ENCODE peak calls at places on chromosomes 3 and 15, in ten cellular contexts. I, A, J, Z, G, X, E, H, N and W are unnamed samples.

GRCh38 chr3:172658344-172659245 is 52.3 kb downstream of the NCEH1 start:
- DNase-seq in G (no peak), N (no peak), A (no peak), I (peak; percentile 73), H (no peak), J (no peak), E (no peak), X (peak; percentile 79), Z (no peak), W (no peak)

GRCh38 chr15:88467935-88468528 is 524 bp downstream of the MRPS11 start:
- DNase-seq in H (no peak), I (no peak), J (no peak), E (no peak), Z (no peak), X (no peak), N (no peak), G (peak; percentile 40), A (no peak), W (no peak)

GRCh38 chr15:42832577-42832976 is 88.0 kb downstream of the TTBK2 start:
- DNase-seq in X (no peak), J (no peak), H (no peak), G (no peak), I (peak; percentile 96), N (no peak), Z (no peak), E (no peak), A (no peak), W (no peak)

GRCh38 chr15:31344266-31344665 is 17.6 kb downstream of the KLF13 start:
- DNase-seq in H (no peak), J (no peak), G (no peak), A (peak; percentile 37), Z (no peak), X (no peak), I (no peak), N (no peak), E (no peak), W (no peak)

GRCh38 chr15:65884511-65884910 is 15.2 kb downstream of the RAB11A start:
- DNase-seq in Z (no peak), E (no peak), H (no peak), A (no peak), X (no peak), N (no peak), G (no peak), J (no peak), I (no peak), W (no peak)

GRCh38 chr3:66406186-66406585 is 94.6 kb downstream of the LRIG1 start:
- DNase-seq in N (no peak), I (no peak), E (no peak), G (no peak), H (peak; percentile 87), Z (no peak), J (no peak), X (no peak), A (no peak), W (peak; percentile 73)

GRCh38 chr3:63762180-63762579 is 56.9 kb upstream of the C3orf49 start:
- DNase-seq in E (no peak), H (no peak), G (no peak), X (no peak), A (no peak), I (no peak), J (no peak), Z (no peak), N (no peak), W (no peak)

GRCh38 chr3:127792664-127793292 is 29.5 kb downstream of the MGLL start:
- DNase-seq in A (peak; percentile 85), J (no peak), Z (peak; percentile 85), X (peak; percentile 27), G (no peak), H (peak; percentile 78), E (no peak), I (peak; percentile 38), N (no peak), W (no peak)

GRCh38 chr15:67824900-67825879 is at the start of gene SKOR1:
- DNase-seq in A (peak; percentile 53), H (peak; percentile 54), J (no peak), I (no peak), N (no peak), E (peak; percentile 13), X (peak; percentile 41), G (no peak), Z (no peak), W (no peak)

GRCh38 chr3:112302881-112303761 is 9.1 kb upstream of the SLC9C1 start:
- DNase-seq in G (peak; percentile 33), I (no peak), Z (no peak), J (no peak), A (no peak), X (no peak), E (no peak), N (no peak), H (no peak), W (no peak)

GRCh38 chr3:98449606-98450193 is 13.3 kb upstream of the OR5K1 start:
- DNase-seq in I (no peak), G (no peak), A (no peak), H (no peak), Z (no peak), J (no peak), X (no peak), E (no peak), N (no peak), W (no peak)

GRCh38 chr3:178474526-178474925 is 61.7 kb upstream of the KCNMB2 start:
- DNase-seq in N (no peak), J (no peak), I (no peak), A (no peak), X (no peak), H (no peak), Z (no peak), G (no peak), E (no peak), W (no peak)

GRCh38 chr15:99482993-99483392 is 82.8 kb upstream of the MEF2A start:
- DNase-seq in N (no peak), A (no peak), I (no peak), H (no peak), G (no peak), X (no peak), Z (no peak), E (no peak), J (no peak), W (no peak)

GRCh38 chr15:99485153-99485947 is 80.4 kb upstream of the MEF2A start:
- DNase-seq in Z (no peak), E (no peak), N (no peak), A (no peak), J (no peak), G (no peak), X (no peak), I (no peak), H (peak; percentile 62), W (no peak)

GRCh38 chr15:99486371-99487336 is 79.1 kb upstream of the MEF2A start:
- DNase-seq in G (no peak), X (peak; percentile 82), J (no peak), Z (no peak), N (peak; percentile 92), A (peak; percentile 95), I (peak; percentile 23), H (peak; percentile 96), E (no peak), W (peak; percentile 29)

GRCh38 chr15:99485992-99486370 is 79.8 kb upstream of the MEF2A start:
- DNase-seq in X (no peak), N (no peak), J (no peak), H (no peak), I (no peak), G (no peak), Z (no peak), A (no peak), E (no peak), W (no peak)

GRCh38 chr15:99487337-99487730 is 78.5 kb upstream of the MEF2A start:
- DNase-seq in J (no peak), E (no peak), X (no peak), Z (no peak), G (no peak), H (no peak), A (no peak), N (peak; percentile 31), I (no peak), W (no peak)
- H3K27ac ChIP-seq in J (no peak overlapping the region), E (no peak overlapping the region), X (no peak overlapping the region), Z (no peak overlapping the region), G (no peak overlapping the region), H (peak overlapping the region; percentile 74), A (peak overlapping the region; percentile 83), N (peak overlapping the region; percentile 71), I (peak overlapping the region; percentile 14), W (peak overlapping the region; percentile 6)

DNA sequence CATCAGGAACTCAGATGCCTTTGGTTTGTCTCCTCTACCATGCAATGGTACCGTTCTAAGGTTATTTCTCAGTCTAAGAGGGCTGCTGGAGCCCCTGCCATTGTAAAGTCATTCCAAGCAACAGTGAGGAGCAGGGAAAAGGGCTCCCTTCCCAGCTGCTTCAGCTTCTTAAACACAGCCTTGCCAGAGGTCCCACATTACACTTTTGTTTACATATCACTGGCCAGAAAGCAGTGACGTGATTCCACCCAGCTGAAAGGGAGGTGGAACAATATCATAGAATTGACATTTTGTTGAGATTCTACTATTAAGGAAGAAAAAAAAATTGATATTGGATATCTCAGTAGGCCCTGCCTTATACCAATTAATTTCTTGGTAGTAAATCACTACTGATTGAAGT is 194.6 kb downstream of the SUCLG2 start:
- DNase-seq in N (no peak), A (no peak), J (no peak), E (no peak), I (no peak), H (no peak), X (no peak), G (no peak), Z (no peak), W (no peak)
- H3K27ac ChIP-seq in N (no peak overlapping the region), A (no peak overlapping the region), J (no peak overlapping the region), E (no peak overlapping the region), I (no peak overlapping the region), H (no peak overlapping the region), X (no peak overlapping the region), G (no peak overlapping the region), Z (no peak overlapping the region), W (no peak overlapping the region)

DNA sequence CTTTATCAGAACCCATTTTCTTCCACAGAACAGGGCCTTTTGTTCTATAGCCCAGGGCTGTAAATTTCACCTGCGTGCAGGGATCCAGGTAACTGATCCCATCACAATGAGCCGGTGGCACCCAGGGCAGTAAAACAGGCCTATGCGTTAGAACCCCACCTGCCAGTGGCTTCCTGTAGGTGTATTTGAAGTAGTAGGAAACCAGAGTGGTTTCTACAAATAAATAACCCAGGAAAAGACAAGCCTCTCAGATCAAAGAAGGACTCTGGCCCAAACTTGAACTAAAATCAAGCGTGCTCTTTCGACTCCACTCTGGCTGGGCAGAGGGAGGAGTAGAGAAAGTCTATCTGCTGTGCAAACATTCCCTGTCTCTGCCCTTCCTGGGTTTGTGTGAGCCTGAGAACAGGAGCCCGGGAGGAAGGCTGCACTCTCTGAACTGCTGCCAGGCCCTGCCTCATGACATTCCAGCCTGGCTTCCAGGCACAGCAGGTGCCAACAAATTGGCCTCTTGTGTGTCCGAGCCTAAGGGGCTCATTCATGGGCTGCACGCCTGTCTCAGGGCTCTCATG is 77.7 kb downstream of the CEMIP start:
- DNase-seq in H (no peak), X (peak; percentile 47), N (no peak), G (no peak), I (no peak), A (peak; percentile 90), J (no peak), E (no peak), Z (peak; percentile 12), W (peak; percentile 24)
- H3K27ac ChIP-seq in H (no peak overlapping the region), X (no peak overlapping the region), N (no peak overlapping the region), G (no peak overlapping the region), I (no peak overlapping the region), A (no peak overlapping the region), J (no peak overlapping the region), E (no peak overlapping the region), Z (no peak overlapping the region), W (no peak overlapping the region)

DNA sequence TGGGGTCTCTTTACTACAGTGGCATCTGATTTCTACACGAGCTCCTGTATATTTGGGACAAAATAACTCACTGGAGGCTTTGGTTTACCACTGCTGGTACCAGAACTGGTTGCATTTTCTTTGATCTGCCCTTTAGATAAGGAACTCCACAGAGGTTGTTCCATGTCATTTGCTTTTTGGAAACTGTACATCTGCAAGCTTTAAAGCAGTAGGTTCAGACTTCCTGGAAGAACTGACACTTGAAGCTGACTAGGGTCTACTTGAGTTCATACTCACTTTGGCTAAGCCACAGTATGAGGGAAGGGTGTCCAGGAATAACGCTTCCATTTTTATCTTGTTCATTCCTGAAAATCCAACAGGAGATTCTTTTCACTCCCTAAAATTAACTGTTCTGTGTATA is 86.4 kb downstream of the WWTR1 start:
- DNase-seq in H (no peak), G (no peak), X (no peak), E (no peak), I (no peak), A (no peak), Z (no peak), J (no peak), N (no peak), W (no peak)
- H3K27ac ChIP-seq in H (peak overlapping the region; percentile 74), G (no peak overlapping the region), X (no peak overlapping the region), E (no peak overlapping the region), I (no peak overlapping the region), A (no peak overlapping the region), Z (no peak overlapping the region), J (no peak overlapping the region), N (no peak overlapping the region), W (no peak overlapping the region)